ENCODE peak calls at places on chromosomes 13 and 19, in ten cellular contexts. N is thoracic aorta, S is neural crest cell, Z is OCI-LY7, O is AG04449, K is mammary epithelial cell, E is HL-60, I is foreskin keratinocyte, M is tibial nerve, P is cardiac muscle cell. B is an unnamed sample.

GRCh38 chr13:100630564-100630963 is 42.0 kb upstream of the GGACT start:
- DNase-seq in N (no peak), S (peak), Z (no peak), O (no peak), K (no peak), E (no peak), I (no peak), M (no peak), P (no peak), B (no peak)

GRCh38 chr19:21767065-21767800 is at the start of gene ZNF100:
- DNase-seq in N (peak), S (peak), Z (peak), O (peak), K (peak), E (peak), I (peak), M (peak), P (peak), B (peak)

GRCh38 chr13:79805317-79805716 is 324.4 kb downstream of the NDFIP2 start:
- DNase-seq in N (no peak), S (no peak), Z (no peak), O (no peak), K (no peak), E (no peak), I (no peak), M (no peak), P (no peak), B (no peak)

GRCh38 chr19:5623397-5624153 is 692 bp downstream of the SAFB start:
- DNase-seq in N (no peak), S (peak), Z (peak), O (no peak), K (no peak), E (no peak), I (no peak), M (no peak), P (no peak), B (no peak)

GRCh38 chr13:47306991-47307390 is 410.1 kb upstream of the HTR2A start:
- DNase-seq in N (no peak), S (no peak), Z (no peak), O (no peak), K (no peak), E (no peak), I (no peak), M (no peak), P (no peak), B (no peak)

GRCh38 chr19:17220207-17220758 is 5.1 kb downstream of the USE1 start:
- DNase-seq in N (no peak), S (no peak), Z (no peak), O (no peak), K (no peak), E (no peak), I (peak), M (no peak), P (no peak), B (no peak)

GRCh38 chr13:79901336-79901735 is 420.4 kb downstream of the NDFIP2 start:
- DNase-seq in N (no peak), S (no peak), Z (no peak), O (no peak), K (peak), E (peak), I (no peak), M (no peak), P (no peak), B (no peak)

GRCh38 chr13:23626730-23627129 is 56.5 kb downstream of the TNFRSF19 start:
- DNase-seq in N (no peak), S (no peak), Z (no peak), O (no peak), K (no peak), E (no peak), I (no peak), M (no peak), P (no peak), B (no peak)

GRCh38 chr13:27797228-27797624 is 4.9 kb downstream of the GSX1 start:
- DNase-seq in N (no peak), S (peak), Z (no peak), O (no peak), K (peak), E (no peak), I (peak), M (no peak), P (peak), B (no peak)

GRCh38 chr19:1674293-1674679 is 21.9 kb upstream of the TCF3 start:
- DNase-seq in N (no peak), S (no peak), Z (no peak), O (no peak), K (no peak), E (no peak), I (no peak), M (no peak), P (no peak), B (no peak)

GRCh38 chr13:49053215-49053614 is 77.5 kb downstream of the FNDC3A start:
- DNase-seq in N (no peak), S (no peak), Z (no peak), O (no peak), K (peak), E (no peak), I (peak), M (no peak), P (no peak), B (no peak)

GRCh38 chr13:65499251-65499650 is 1730.9 kb downstream of the PCDH9 start:
- DNase-seq in N (no peak), S (no peak), Z (no peak), O (peak), K (no peak), E (no peak), I (no peak), M (no peak), P (no peak), B (no peak)

GRCh38 chr13:94708031-94708571 is 4.2 kb downstream of the SOX21 start:
- DNase-seq in N (no peak), S (peak), Z (no peak), O (no peak), K (no peak), E (no peak), I (no peak), M (no peak), P (no peak), B (no peak)

GRCh38 chr13:66634384-66634783 is 595.8 kb downstream of the PCDH9 start:
- DNase-seq in N (no peak), S (no peak), Z (no peak), O (no peak), K (no peak), E (no peak), I (peak), M (no peak), P (peak), B (no peak)

GRCh38 chr19:2392366-2392765 is 32.3 kb downstream of the TMPRSS9 start:
- DNase-seq in N (no peak), S (no peak), Z (no peak), O (no peak), K (no peak), E (no peak), I (no peak), M (no peak), P (no peak), B (no peak)

GRCh38 chr19:45768644-45769053 is 403 bp downstream of the SIX5 start:
- DNase-seq in N (no peak), S (peak), Z (peak), O (no peak), K (peak), E (peak), I (no peak), M (no peak), P (peak), B (no peak)

GRCh38 chr19:45763691-45764294 is 5.3 kb downstream of the SIX5 start:
- DNase-seq in N (no peak), S (no peak), Z (no peak), O (no peak), K (no peak), E (no peak), I (no peak), M (no peak), P (no peak), B (no peak)

GRCh38 chr19:1400281-1401137 is 833 bp downstream of the GAMT start:
- DNase-seq in N (no peak), S (no peak), Z (no peak), O (no peak), K (no peak), E (no peak), I (no peak), M (no peak), P (peak), B (no peak)

GRCh38 chr19:29837448-29837961 is 25.7 kb downstream of the CCNE1 start:
- DNase-seq in N (no peak), S (no peak), Z (peak), O (no peak), K (no peak), E (no peak), I (no peak), M (no peak), P (no peak), B (no peak)

GRCh38 chr19:41530761-41531301 is 45.1 kb upstream of the CEACAM21 start:
- DNase-seq in N (no peak), S (no peak), Z (no peak), O (no peak), K (no peak), E (peak), I (no peak), M (no peak), P (no peak), B (no peak)

GRCh38 chr13:78576266-78576665 is 27.1 kb downstream of the POU4F1 start:
- DNase-seq in N (no peak), S (no peak), Z (no peak), O (no peak), K (no peak), E (no peak), I (no peak), M (no peak), P (no peak), B (no peak)

GRCh38 chr19:788821-789472 is 8.3 kb upstream of the PTBP1 start:
- DNase-seq in N (no peak), S (no peak), Z (no peak), O (no peak), K (no peak), E (no peak), I (no peak), M (no peak), P (no peak), B (no peak)

GRCh38 chr19:57466489-57466888 is 9.5 kb upstream of the VN1R1 start:
- DNase-seq in N (no peak), S (no peak), Z (no peak), O (no peak), K (no peak), E (no peak), I (no peak), M (no peak), P (no peak), B (no peak)

GRCh38 chr19:57465680-57466381 is 8.9 kb upstream of the VN1R1 start:
- DNase-seq in N (no peak), S (no peak), Z (peak), O (no peak), K (peak), E (peak), I (peak), M (no peak), P (no peak), B (no peak)
- TF ChIP-seq CTCF in N (no peak), S (peak), Z (peak), O (no peak), K (peak), E (peak), I (peak), M (no peak), P (peak), B (peak)

GRCh38 chr13:108573455-108573854 is 56.0 kb upstream of the MYO16 start:
- DNase-seq in N (no peak), S (no peak), Z (no peak), O (no peak), K (no peak), E (no peak), I (no peak), M (no peak), P (no peak), B (no peak)

GRCh38 chr13:108572782-108573211 is 56.6 kb upstream of the MYO16 start:
- DNase-seq in N (no peak), S (no peak), Z (no peak), O (no peak), K (peak), E (no peak), I (peak), M (no peak), P (peak), B (no peak)

GRCh38 chr13:108575430-108575829 is 54.0 kb upstream of the MYO16 start:
- DNase-seq in N (no peak), S (no peak), Z (no peak), O (no peak), K (no peak), E (no peak), I (no peak), M (no peak), P (no peak), B (no peak)

GRCh38 chr13:108574856-108575255 is 54.6 kb upstream of the MYO16 start:
- DNase-seq in N (no peak), S (no peak), Z (no peak), O (no peak), K (no peak), E (no peak), I (no peak), M (no peak), P (no peak), B (no peak)
- TF ChIP-seq CTCF in N (no peak), S (no peak), Z (no peak), O (no peak), K (no peak), E (no peak), I (no peak), M (no peak), P (no peak), B (no peak)

DNA sequence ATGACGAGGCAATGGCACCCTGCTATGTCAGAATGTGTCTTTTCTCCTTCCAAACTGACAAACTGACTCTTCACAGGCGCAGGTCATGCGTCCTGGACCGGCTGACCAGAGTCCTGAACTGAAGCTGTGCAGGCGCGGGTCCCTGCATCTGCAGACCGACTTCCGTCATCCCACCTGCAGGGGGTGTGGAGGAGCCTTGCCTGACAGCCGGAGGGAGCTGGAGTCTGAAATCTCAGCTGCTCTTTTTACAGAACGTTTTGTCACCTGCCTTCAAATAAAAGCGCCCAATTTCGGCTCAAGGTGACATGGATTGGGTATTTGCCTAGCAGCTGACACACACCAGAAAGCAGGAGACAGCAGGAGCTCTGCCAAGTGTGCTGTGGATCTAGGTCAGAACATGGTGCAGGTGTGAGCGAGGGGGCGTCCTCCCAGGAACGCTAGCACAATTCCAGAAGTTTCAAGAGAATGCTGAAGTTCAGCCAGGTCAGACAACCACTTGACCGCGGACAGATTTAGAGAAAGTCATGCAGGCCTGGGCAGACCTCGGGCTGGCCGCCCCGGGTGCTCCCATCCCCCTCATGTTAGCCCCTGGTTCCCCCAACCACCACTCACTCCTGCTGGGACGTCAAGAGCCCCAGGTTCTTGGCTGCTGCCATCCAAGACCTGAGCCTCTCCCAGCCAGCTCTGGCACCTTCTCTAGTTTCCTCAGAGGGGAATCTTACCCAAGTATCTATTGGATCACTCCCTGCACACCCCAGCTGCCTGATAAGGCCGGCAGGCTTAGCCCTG is 32.8 kb downstream of the ELL start:
- DNase-seq in N (no peak), S (peak), Z (peak), O (no peak), K (no peak), E (no peak), I (no peak), M (no peak), P (peak), B (no peak)
- TF ChIP-seq CTCF in N (peak), S (peak), Z (peak), O (peak), K (peak), E (no peak), I (peak), M (no peak), P (peak), B (peak)

DNA sequence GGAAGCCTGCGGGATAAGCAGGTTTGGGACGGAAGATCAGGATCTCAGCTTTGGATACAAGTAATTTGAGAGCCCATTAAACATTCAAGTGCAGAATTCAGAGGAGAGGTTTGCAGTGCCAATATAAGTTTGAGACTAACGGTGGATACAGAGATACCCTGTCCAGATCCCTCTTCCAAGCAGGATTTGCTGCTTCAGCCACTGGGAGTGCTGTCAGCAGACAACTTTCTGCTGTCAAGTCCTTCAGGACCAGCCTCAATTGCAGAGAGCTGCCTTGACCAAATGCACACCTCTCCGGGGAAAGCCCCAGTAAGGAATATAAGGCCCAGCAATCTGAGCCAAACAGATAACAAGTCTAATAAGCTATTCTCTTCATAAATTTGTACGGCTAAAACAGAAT is 46.1 kb upstream of the ZNF780A start:
- DNase-seq in N (no peak), S (no peak), Z (no peak), O (no peak), K (no peak), E (no peak), I (no peak), M (no peak), P (no peak), B (no peak)
- TF ChIP-seq CTCF in N (no peak), S (no peak), Z (no peak), O (no peak), K (no peak), E (no peak), I (no peak), M (no peak), P (no peak), B (no peak)